ENCODE peak calls at places on chromosomes 16 and 17, in four cellular contexts. One of them, this sample, is unnamed. For H3K9me3 and H3K4me1, the result is how much of the 10 kb centered on the place peaks cover.

GRCh38 chr17:38591759-38592241 is 14.0 kb downstream of the SRCIN1 start:
- DNase-seq in thoracic aorta: no peak
- DNase-seq in heart right ventricle: no peak
- DNase-seq in testis: no peak
- DNase-seq in this sample: no peak

GRCh38 chr17:17041018-17041521 is 1.2 kb upstream of the MPRIP start:
- DNase-seq in testis: peak
- DNase-seq in thoracic aorta: no peak
- DNase-seq in heart right ventricle: peak
- DNase-seq in this sample: no peak

GRCh38 chr16:88287219-88287618 is 95.5 kb upstream of the ZNF469 start:
- DNase-seq in testis: peak
- DNase-seq in thoracic aorta: no peak
- DNase-seq in heart right ventricle: no peak
- DNase-seq in this sample: no peak

GRCh38 chr17:79786930-79787643 is 9.1 kb downstream of the CBX2 start:
- DNase-seq in heart right ventricle: no peak
- DNase-seq in testis: no peak
- DNase-seq in thoracic aorta: no peak
- DNase-seq in this sample: no peak

GRCh38 chr16:17409894-17410293 is 60.9 kb downstream of the XYLT1 start:
- DNase-seq in heart right ventricle: no peak
- DNase-seq in thoracic aorta: no peak
- DNase-seq in testis: no peak
- DNase-seq in this sample: no peak

GRCh38 chr17:63399316-63399715 is 46.8 kb downstream of the CYB561 start:
- DNase-seq in testis: no peak
- DNase-seq in thoracic aorta: no peak
- DNase-seq in heart right ventricle: no peak
- DNase-seq in this sample: no peak

GRCh38 chr17:3915642-3916012 is 638 bp downstream of the P2RX1 start:
- DNase-seq in heart right ventricle: no peak
- DNase-seq in thoracic aorta: no peak
- DNase-seq in testis: no peak
- DNase-seq in this sample: no peak

GRCh38 chr16:1564325-1564724 is 30.9 kb downstream of the TMEM204 start:
- DNase-seq in thoracic aorta: no peak
- DNase-seq in testis: no peak
- DNase-seq in heart right ventricle: no peak
- DNase-seq in this sample: no peak

GRCh38 chr16:14182999-14183398 is 111.9 kb downstream of the MRTFB start:
- DNase-seq in thoracic aorta: no peak
- DNase-seq in heart right ventricle: no peak
- DNase-seq in testis: no peak
- DNase-seq in this sample: no peak

GRCh38 chr17:9959377-9959981 is 54.4 kb upstream of the RCVRN start:
- DNase-seq in heart right ventricle: no peak
- DNase-seq in thoracic aorta: no peak
- DNase-seq in testis: peak
- DNase-seq in this sample: no peak

GRCh38 chr17:28141783-28142182 is 99.3 kb downstream of the NLK start:
- DNase-seq in testis: no peak
- DNase-seq in heart right ventricle: no peak
- DNase-seq in thoracic aorta: no peak
- DNase-seq in this sample: no peak

GRCh38 chr17:80520810-80521209 is 23.8 kb upstream of the RPTOR start:
- DNase-seq in thoracic aorta: no peak
- DNase-seq in testis: no peak
- DNase-seq in heart right ventricle: no peak
- DNase-seq in this sample: no peak

GRCh38 chr16:576823-577201 is 7.0 kb downstream of the PIGQ start:
- DNase-seq in heart right ventricle: no peak
- DNase-seq in testis: no peak
- DNase-seq in thoracic aorta: no peak
- DNase-seq in this sample: no peak

GRCh38 chr16:30889721-30890120 is 4.2 kb downstream of the BCL7C start:
- DNase-seq in thoracic aorta: no peak
- DNase-seq in testis: no peak
- DNase-seq in heart right ventricle: no peak
- DNase-seq in this sample: no peak

GRCh38 chr17:44389281-44389680 is at the start of gene ITGA2B:
- DNase-seq in testis: no peak
- DNase-seq in heart right ventricle: no peak
- DNase-seq in thoracic aorta: no peak
- DNase-seq in this sample: no peak

GRCh38 chr16:74667215-74667765 is 613 bp upstream of the RFWD3 start:
- DNase-seq in thoracic aorta: no peak
- DNase-seq in testis: peak
- DNase-seq in heart right ventricle: peak
- DNase-seq in this sample: peak

GRCh38 chr17:39264119-39264518 is 38.4 kb upstream of the STAC2 start:
- DNase-seq in testis: peak
- DNase-seq in thoracic aorta: no peak
- DNase-seq in heart right ventricle: peak
- DNase-seq in this sample: no peak

GRCh38 chr17:19502517-19502916 is 31.1 kb upstream of the SLC47A1 start:
- DNase-seq in testis: no peak
- DNase-seq in thoracic aorta: no peak
- DNase-seq in heart right ventricle: no peak
- DNase-seq in this sample: no peak

GRCh38 chr17:56754523-56755208 is 79.1 kb downstream of the C17orf67 start:
- DNase-seq in thoracic aorta: no peak
- DNase-seq in testis: no peak
- DNase-seq in heart right ventricle: no peak
- DNase-seq in this sample: no peak

GRCh38 chr17:38898812-38899348 is 26.5 kb upstream of the LASP1NB start:
- DNase-seq in heart right ventricle: no peak
- DNase-seq in testis: no peak
- DNase-seq in thoracic aorta: no peak
- DNase-seq in this sample: peak

GRCh38 chr16:84495506-84495905 is 9.0 kb downstream of the MEAK7 start:
- DNase-seq in testis: no peak
- DNase-seq in heart right ventricle: no peak
- DNase-seq in thoracic aorta: no peak
- DNase-seq in this sample: no peak

GRCh38 chr16:60792437-60792836 is 1243.8 kb downstream of the CDH8 start:
- DNase-seq in heart right ventricle: no peak
- DNase-seq in testis: no peak
- DNase-seq in thoracic aorta: no peak
- DNase-seq in this sample: no peak

GRCh38 chr17:29732613-29733012 is 109.9 kb upstream of the CORO6 start:
- DNase-seq in heart right ventricle: no peak
- DNase-seq in testis: no peak
- DNase-seq in thoracic aorta: no peak
- DNase-seq in this sample: no peak

GRCh38 chr17:21419299-21420239 is 43.4 kb downstream of the KCNJ12 start:
- DNase-seq in testis: no peak
- DNase-seq in heart right ventricle: no peak
- DNase-seq in thoracic aorta: no peak
- DNase-seq in this sample: no peak

GRCh38 chr17:41734139-41734948 is at the start of gene HAP1:
- DNase-seq in testis: peak
- DNase-seq in heart right ventricle: no peak
- DNase-seq in thoracic aorta: no peak
- DNase-seq in this sample: no peak

GRCh38 chr17:50260501-50260911 is 13.8 kb upstream of the TMEM92 start:
- DNase-seq in thoracic aorta: no peak
- DNase-seq in testis: no peak
- DNase-seq in heart right ventricle: no peak
- DNase-seq in this sample: no peak

GRCh38 chr17:78759203-78759968 is 22.7 kb downstream of the CYTH1 start:
- DNase-seq in thoracic aorta: no peak
- DNase-seq in heart right ventricle: peak
- DNase-seq in testis: peak
- DNase-seq in this sample: peak

GRCh38 chr17:42525221-42525620 is 10.8 kb upstream of the NAGLU start:
- DNase-seq in thoracic aorta: no peak
- DNase-seq in heart right ventricle: no peak
- DNase-seq in testis: no peak
- DNase-seq in this sample: no peak

GRCh38 chr16:46972971-46973456 is 460 bp downstream of the DNAJA2 start:
- DNase-seq in testis: no peak
- DNase-seq in heart right ventricle: peak
- DNase-seq in thoracic aorta: no peak
- DNase-seq in this sample: no peak

GRCh38 chr16:63890723-63891122 is 1231.1 kb downstream of the CDH11 start:
- DNase-seq in thoracic aorta: no peak
- DNase-seq in testis: no peak
- DNase-seq in heart right ventricle: no peak
- DNase-seq in this sample: no peak

GRCh38 chr16:46747777-46748651 is at the start of gene MYLK3:
- DNase-seq in testis: peak
- DNase-seq in thoracic aorta: no peak
- DNase-seq in heart right ventricle: peak
- DNase-seq in this sample: no peak

GRCh38 chr17:27543958-27544349 is 87.0 kb upstream of the LGALS9 start:
- DNase-seq in thoracic aorta: no peak
- DNase-seq in testis: no peak
- DNase-seq in heart right ventricle: no peak
- DNase-seq in this sample: no peak

DNA sequence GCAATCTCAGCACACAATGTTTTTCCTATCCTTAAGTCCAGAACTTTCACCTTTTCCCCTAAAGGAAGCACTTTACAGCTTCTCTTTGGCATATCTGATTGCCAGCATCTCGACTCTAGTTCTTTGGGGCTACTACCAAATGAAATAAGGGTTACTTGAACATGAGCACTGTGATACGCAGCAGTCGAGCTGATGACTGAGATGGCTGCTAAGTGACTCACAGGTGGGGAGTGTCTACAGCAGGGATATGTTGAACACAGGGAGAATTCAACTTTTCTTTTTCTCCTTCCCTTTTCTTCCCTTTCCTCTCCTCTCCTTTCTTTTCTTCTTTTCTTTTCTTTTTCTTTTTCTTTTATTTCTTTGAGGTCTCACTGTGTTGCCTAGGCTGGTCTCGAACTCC is 334.8 kb downstream of the MAF start:
- DNase-seq in thoracic aorta: no peak
- DNase-seq in heart right ventricle: no peak
- DNase-seq in testis: no peak
- DNase-seq in this sample: no peak
- H3K9me3 ChIP-seq in thoracic aorta: under half
- H3K9me3 ChIP-seq in heart right ventricle: under half
- H3K9me3 ChIP-seq in testis: under half
- H3K9me3 ChIP-seq in this sample: under half

DNA sequence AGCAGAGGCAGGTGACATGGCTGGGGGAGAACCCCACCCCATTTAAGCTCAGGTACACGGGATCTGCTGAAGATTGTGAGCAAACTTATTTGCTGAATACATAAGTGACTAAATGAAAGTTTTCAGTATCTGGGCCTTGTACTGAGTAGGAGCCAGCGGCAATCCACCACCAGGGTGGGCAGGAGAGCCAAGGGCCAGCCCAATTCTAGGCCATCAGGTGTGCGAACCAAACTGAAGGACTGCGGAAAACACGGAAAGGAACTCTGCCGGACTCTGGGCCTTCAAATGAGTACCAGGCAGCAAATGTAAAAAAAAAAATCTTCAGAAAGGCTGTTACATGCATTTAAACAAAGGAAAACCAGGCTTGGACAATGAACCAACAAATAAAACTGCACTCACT is 19.7 kb downstream of the ARHGAP17 start:
- DNase-seq in testis: no peak
- DNase-seq in heart right ventricle: no peak
- DNase-seq in thoracic aorta: no peak
- DNase-seq in this sample: no peak
- H3K4me1 ChIP-seq in testis: under half
- H3K4me1 ChIP-seq in heart right ventricle: half or more
- H3K4me1 ChIP-seq in thoracic aorta: under half
- H3K4me1 ChIP-seq in this sample: under half

DNA sequence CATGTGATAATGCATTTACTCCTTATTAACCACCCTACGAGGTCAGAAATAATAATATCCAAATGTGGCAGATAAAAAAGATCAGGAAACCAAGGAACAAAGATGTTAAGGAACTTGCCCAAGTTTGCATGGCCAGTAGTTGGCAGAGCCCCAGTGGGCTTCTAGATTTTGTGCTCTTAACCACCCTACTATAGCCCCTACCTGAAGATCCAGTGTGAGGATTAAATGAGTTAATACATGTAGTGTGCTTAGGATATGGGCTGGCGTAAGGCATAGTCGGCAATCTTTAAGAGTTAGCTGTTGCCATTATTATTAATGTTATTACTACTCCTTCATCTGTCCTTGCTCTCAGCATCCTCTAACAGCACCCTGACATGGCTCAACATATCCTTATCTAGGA is 153.4 kb downstream of the SDK2 start:
- DNase-seq in testis: no peak
- DNase-seq in thoracic aorta: no peak
- DNase-seq in heart right ventricle: no peak
- DNase-seq in this sample: no peak
- H3K9me3 ChIP-seq in testis: under half
- H3K9me3 ChIP-seq in thoracic aorta: under half
- H3K9me3 ChIP-seq in heart right ventricle: under half
- H3K9me3 ChIP-seq in this sample: under half

GRCh38 chr17:55271958-55272710 is 7.4 kb downstream of the HLF start:
- DNase-seq in heart right ventricle: no peak
- DNase-seq in testis: no peak
- DNase-seq in thoracic aorta: no peak
- DNase-seq in this sample: no peak

GRCh38 chr17:55274371-55275255 is 9.9 kb downstream of the HLF start:
- DNase-seq in testis: no peak
- DNase-seq in thoracic aorta: no peak
- DNase-seq in heart right ventricle: no peak
- DNase-seq in this sample: no peak

GRCh38 chr17:55275894-55276804 is 11.4 kb downstream of the HLF start:
- DNase-seq in testis: no peak
- DNase-seq in heart right ventricle: no peak
- DNase-seq in thoracic aorta: peak
- DNase-seq in this sample: no peak

GRCh38 chr17:55272711-55273578 is 8.2 kb downstream of the HLF start:
- DNase-seq in heart right ventricle: no peak
- DNase-seq in thoracic aorta: no peak
- DNase-seq in testis: no peak
- DNase-seq in this sample: no peak

DNA sequence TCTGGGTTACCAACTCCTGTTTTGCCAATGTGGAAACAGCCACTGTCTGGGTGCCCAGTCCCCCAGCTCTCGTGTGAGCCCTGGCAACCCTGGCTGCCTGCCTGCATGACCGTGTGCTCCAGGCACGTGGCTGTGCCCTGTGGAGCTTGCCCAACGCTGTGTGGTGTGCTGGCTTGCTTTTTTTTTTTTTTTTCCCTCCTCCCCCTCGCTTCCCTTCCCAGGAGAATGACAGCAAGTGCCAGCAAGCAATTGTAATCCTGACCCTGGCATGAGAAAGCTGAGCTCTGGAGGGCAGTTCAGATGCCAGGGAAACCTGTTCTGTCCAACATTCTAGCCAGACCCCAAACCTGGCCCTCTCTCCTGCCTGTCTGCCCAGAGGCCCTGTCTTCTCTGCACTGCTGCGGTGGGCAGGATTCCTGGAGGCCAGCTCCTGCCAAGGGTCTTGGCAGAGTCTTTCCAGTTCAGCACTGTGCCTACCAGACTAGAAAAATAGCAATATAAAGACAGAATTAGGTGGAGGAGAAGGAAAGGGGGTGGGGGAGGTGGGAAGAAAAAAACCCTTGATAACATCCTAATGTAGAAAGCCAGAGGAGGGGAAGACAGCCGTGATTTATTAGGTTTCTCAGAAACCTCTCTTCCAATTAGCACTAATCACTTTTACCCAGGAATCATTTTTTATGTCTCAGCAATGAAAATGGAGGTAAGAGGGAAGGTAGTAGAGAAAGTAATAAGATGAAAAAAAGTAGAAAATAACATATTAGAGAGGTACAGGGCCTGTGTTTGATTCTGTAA is 9.0 kb downstream of the HLF start:
- DNase-seq in thoracic aorta: peak
- DNase-seq in heart right ventricle: peak
- DNase-seq in testis: peak
- DNase-seq in this sample: no peak
- H3K4me1 ChIP-seq in thoracic aorta: under half
- H3K4me1 ChIP-seq in heart right ventricle: under half
- H3K4me1 ChIP-seq in testis: half or more
- H3K4me1 ChIP-seq in this sample: under half

This sample was measured in effector memory CD4-positive, alpha-beta T cell.